ENCODE peak calls at places on chromosomes 1 and 21, in six cellular contexts. A is IMR-90, Y is neuronal stem cell, S is H1, L is H9, V is mesenchymal stem cell. B is an unnamed sample.

GRCh38 chr21:34968414-34969333 is 80.4 kb downstream of the RUNX1 start:
- DNase-seq in V (no peak), Y (no peak), A (no peak), L (no peak), S (no peak), B (no peak)

GRCh38 chr1:186577201-186577600 is 103.0 kb downstream of the PTGS2 start:
- DNase-seq in V (no peak), L (no peak), A (no peak), Y (no peak), S (no peak), B (no peak)

GRCh38 chr21:44582980-44583799 is 2.8 kb upstream of the KRTAP10-5 start:
- DNase-seq in V (no peak), L (no peak), A (no peak), S (no peak), Y (peak; percentile 26), B (no peak)

GRCh38 chr1:86429830-86430229 is 5.9 kb downstream of the CLCA2 start:
- DNase-seq in S (no peak), A (peak; percentile 93), L (no peak), V (peak; percentile 96), Y (no peak), B (no peak)

GRCh38 chr1:202564958-202565497 is 145.2 kb downstream of the SYT2 start:
- DNase-seq in A (no peak), V (no peak), L (no peak), Y (no peak), S (no peak), B (no peak)

GRCh38 chr1:205420938-205421337 is 918 bp downstream of the LEMD1 start:
- DNase-seq in S (no peak), A (no peak), Y (no peak), V (no peak), L (no peak), B (no peak)

GRCh38 chr1:203089001-203089650 is 3.3 kb upstream of the MYOG start:
- DNase-seq in A (no peak), Y (no peak), L (peak; percentile 27), S (no peak), V (no peak), B (no peak)

GRCh38 chr1:15578921-15579682 is 5.7 kb downstream of the AGMAT start:
- DNase-seq in Y (no peak), S (no peak), V (no peak), A (no peak), L (no peak), B (no peak)

GRCh38 chr1:63731117-63732043 is 42.4 kb upstream of the ROR1 start:
- DNase-seq in A (peak; percentile 96), L (no peak), Y (no peak), S (no peak), V (peak; percentile 98), B (peak; percentile 86)

GRCh38 chr1:192951961-192952460 is 107.1 kb downstream of the UCHL5 start:
- DNase-seq in A (peak; percentile 97), V (peak; percentile 87), L (no peak), S (no peak), Y (no peak), B (no peak)

GRCh38 chr21:29717659-29718058 is 222.1 kb downstream of the GRIK1 start:
- DNase-seq in L (no peak), Y (no peak), S (no peak), V (no peak), A (no peak), B (no peak)

GRCh38 chr21:21806711-21807597 is 808.7 kb downstream of the NCAM2 start:
- DNase-seq in Y (no peak), V (no peak), L (no peak), S (no peak), A (no peak), B (no peak)

GRCh38 chr1:221429262-221429661 is 312.6 kb downstream of the DUSP10 start:
- DNase-seq in A (peak; percentile 63), Y (no peak), S (no peak), L (no peak), V (peak; percentile 77), B (no peak)

GRCh38 chr1:8976338-8976737 is 30.7 kb downstream of the CA6 start:
- DNase-seq in A (no peak), V (no peak), L (no peak), S (no peak), Y (no peak), B (no peak)

GRCh38 chr1:182392045-182393028 is 747 bp upstream of the GLUL start:
- DNase-seq in Y (no peak), A (peak; percentile 9), S (no peak), L (no peak), V (peak; percentile 50), B (peak; percentile 77)

GRCh38 chr1:178382372-178382771 is 114.4 kb downstream of the CLEC20A start:
- DNase-seq in S (no peak), A (no peak), L (no peak), V (no peak), Y (no peak), B (no peak)

GRCh38 chr1:234295039-234295438 is 78.2 kb upstream of the COA6 start:
- DNase-seq in A (no peak), L (no peak), S (no peak), Y (no peak), V (no peak), B (no peak)

GRCh38 chr1:47219590-47220220 is 12.3 kb downstream of the TAL1 start:
- DNase-seq in Y (no peak), L (no peak), S (no peak), A (no peak), V (no peak), B (no peak)

GRCh38 chr1:125087691-125088090 is 3902.9 kb downstream of the SRGAP2C start:
- DNase-seq in L (no peak), S (no peak), A (no peak), Y (no peak), V (no peak), B (no peak)

GRCh38 chr1:214958491-214958890 is 124.0 kb upstream of the KCNK2 start:
- DNase-seq in L (no peak), S (no peak), V (no peak), A (peak; percentile 20), Y (no peak), B (no peak)

GRCh38 chr1:150576794-150577556 is 2.4 kb downstream of the MCL1 start:
- DNase-seq in A (peak; percentile 39), S (no peak), Y (no peak), V (peak; percentile 47), L (no peak), B (no peak)

GRCh38 chr1:162285149-162285561 is 91.5 kb downstream of the SPATA46 start:
- DNase-seq in V (no peak), Y (no peak), A (no peak), L (no peak), S (no peak), B (peak; percentile 26)

GRCh38 chr1:169212088-169212487 is 105.6 kb downstream of the ATP1B1 start:
- DNase-seq in Y (no peak), L (no peak), S (no peak), A (no peak), V (no peak), B (no peak)

GRCh38 chr1:15620155-15620545 is 2.9 kb downstream of the DDI2 start:
- DNase-seq in Y (no peak), V (peak; percentile 82), S (no peak), A (peak; percentile 75), L (no peak), B (peak; percentile 22)

GRCh38 chr1:62389531-62389930 is 47.3 kb upstream of the USP1 start:
- DNase-seq in Y (no peak), A (no peak), L (no peak), S (no peak), V (no peak), B (no peak)

GRCh38 chr1:7454052-7454815 is 316.9 kb upstream of the VAMP3 start:
- DNase-seq in V (peak; percentile 30), Y (no peak), A (peak; percentile 39), L (peak; percentile 45), S (no peak), B (peak; percentile 50)

GRCh38 chr1:160455153-160455517 is 54.8 kb downstream of the VANGL2 start:
- DNase-seq in Y (no peak), L (no peak), V (no peak), A (no peak), S (no peak), B (no peak)

GRCh38 chr1:12754738-12755137 is 8.7 kb downstream of the CFAP107 start:
- DNase-seq in Y (no peak), A (no peak), S (no peak), V (no peak), L (no peak), B (no peak)

GRCh38 chr1:218778731-218779130 is 394.9 kb upstream of the LYPLAL1 start:
- DNase-seq in S (no peak), L (no peak), A (no peak), V (no peak), Y (no peak), B (no peak)

DNA sequence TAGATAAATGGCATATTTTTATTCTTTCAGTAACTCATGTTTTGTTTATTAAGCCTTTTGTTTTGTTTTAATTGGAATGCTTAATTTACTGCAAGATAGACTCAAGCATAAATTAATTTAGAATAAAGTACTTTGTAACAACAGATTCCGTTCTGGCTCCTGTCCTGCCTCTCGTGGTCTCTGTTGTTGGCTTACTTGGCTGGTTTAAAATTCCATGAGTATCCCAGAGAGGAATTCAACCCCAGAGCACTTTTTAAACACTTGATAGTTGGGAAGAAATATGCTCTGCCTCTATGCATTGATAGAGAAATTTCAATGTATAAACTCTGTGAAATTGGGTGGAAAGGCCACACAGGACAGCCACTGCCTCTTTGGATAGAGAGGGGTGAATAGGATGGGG is 89.7 kb downstream of the ATP5PO start:
- DNase-seq in A (peak; percentile 65), L (no peak), V (peak; percentile 23), Y (no peak), S (no peak), B (no peak)
- H2BK15ac ChIP-seq in A (no peak overlapping the region), L (no peak overlapping the region), V (no peak overlapping the region), Y (no peak overlapping the region), S (no peak overlapping the region), B (no peak overlapping the region)

DNA sequence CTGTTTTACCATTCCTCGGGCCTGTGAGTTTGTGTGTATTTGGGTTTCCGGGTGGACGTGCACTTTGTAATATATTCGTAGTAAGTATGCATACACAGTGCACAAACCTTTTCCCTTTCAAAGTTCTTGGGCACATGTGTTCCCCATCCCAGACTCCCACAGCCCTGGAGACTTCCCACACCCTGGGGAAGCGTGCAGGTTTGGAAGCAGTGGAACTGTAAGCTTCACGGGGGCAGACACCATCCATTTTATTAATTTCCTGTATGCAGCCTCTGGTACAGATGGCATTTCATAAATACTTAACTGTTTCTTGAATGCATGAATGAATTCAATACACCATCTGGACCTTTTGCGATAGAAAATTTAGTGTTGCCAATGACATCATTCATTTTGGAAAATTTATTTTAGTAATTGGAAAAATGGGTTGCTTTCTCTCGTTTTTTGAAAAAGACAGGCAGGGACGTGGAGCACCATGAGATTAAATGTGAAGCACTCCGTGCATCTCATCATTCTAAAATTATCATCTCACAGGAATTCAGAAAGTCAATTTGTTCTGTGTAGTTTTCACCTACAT is 10.8 kb downstream of the ETS2 start:
- DNase-seq in V (no peak), S (no peak), A (no peak), Y (no peak), L (no peak), B (no peak)
- H4K8ac ChIP-seq in V (no peak overlapping the region), S (no peak overlapping the region), A (no peak overlapping the region), Y (no peak overlapping the region), L (no peak overlapping the region), B (no peak overlapping the region)

GRCh38 chr1:21350132-21350885 is 60.0 kb upstream of the ECE1 start:
- DNase-seq in A (no peak), L (no peak), V (no peak), Y (no peak), S (no peak), B (no peak)
- H2AK5ac ChIP-seq in A (no peak overlapping the region), L (no peak overlapping the region), V (peak overlapping the region; percentile 33), Y (no peak overlapping the region), S (no peak overlapping the region), B (no peak overlapping the region)

GRCh38 chr21:31141389-31142021 is 103.2 kb upstream of the KRTAP19-8 start:
- DNase-seq in A (no peak), L (no peak), V (no peak), S (no peak), Y (no peak), B (no peak)
- H2BK15ac ChIP-seq in A (no peak overlapping the region), L (no peak overlapping the region), V (no peak overlapping the region), S (no peak overlapping the region), Y (no peak overlapping the region), B (no peak overlapping the region)

B was measured in mesendoderm.